ENCODE peak calls at places on chromosomes 2 and 18, in ten cellular contexts. One of them, this sample, is unnamed.

GRCh38 chr2:213089438-213089837 is 62.0 kb downstream of the IKZF2 start:
- DNase-seq in brain microvascular endothelial cell: peak
- DNase-seq in GM23338: no peak
- DNase-seq in RPMI8226: no peak
- DNase-seq in ovary: no peak
- DNase-seq in EL: peak
- DNase-seq in GM04503: no peak
- DNase-seq in GM12891: no peak
- DNase-seq in H7: no peak
- DNase-seq in nephron progenitor cell: no peak
- DNase-seq in this sample: no peak

GRCh38 chr2:6968319-6969100 is 51.3 kb downstream of the RNF144A start:
- DNase-seq in GM23338: peak
- DNase-seq in GM04503: no peak
- DNase-seq in RPMI8226: no peak
- DNase-seq in ovary: no peak
- DNase-seq in GM12891: no peak
- DNase-seq in H7: peak
- DNase-seq in brain microvascular endothelial cell: peak
- DNase-seq in nephron progenitor cell: no peak
- DNase-seq in EL: no peak
- DNase-seq in this sample: no peak

GRCh38 chr18:30689216-30689615 is 353.3 kb downstream of the DSC3 start:
- DNase-seq in ovary: no peak
- DNase-seq in EL: no peak
- DNase-seq in RPMI8226: no peak
- DNase-seq in H7: no peak
- DNase-seq in GM23338: no peak
- DNase-seq in nephron progenitor cell: no peak
- DNase-seq in brain microvascular endothelial cell: no peak
- DNase-seq in GM12891: no peak
- DNase-seq in GM04503: no peak
- DNase-seq in this sample: no peak

GRCh38 chr2:33425156-33425555 is 51.3 kb upstream of the RASGRP3 start:
- DNase-seq in H7: no peak
- DNase-seq in brain microvascular endothelial cell: no peak
- DNase-seq in nephron progenitor cell: no peak
- DNase-seq in GM04503: no peak
- DNase-seq in RPMI8226: no peak
- DNase-seq in GM23338: no peak
- DNase-seq in ovary: no peak
- DNase-seq in GM12891: no peak
- DNase-seq in EL: peak
- DNase-seq in this sample: no peak

GRCh38 chr18:13405305-13406038 is 186.9 kb downstream of the LDLRAD4 start:
- DNase-seq in nephron progenitor cell: no peak
- DNase-seq in GM12891: no peak
- DNase-seq in ovary: no peak
- DNase-seq in GM04503: no peak
- DNase-seq in EL: no peak
- DNase-seq in brain microvascular endothelial cell: no peak
- DNase-seq in H7: no peak
- DNase-seq in GM23338: no peak
- DNase-seq in RPMI8226: no peak
- DNase-seq in this sample: no peak

GRCh38 chr2:85506768-85507181 is 32.2 kb upstream of the MAT2A start:
- DNase-seq in GM04503: no peak
- DNase-seq in EL: no peak
- DNase-seq in H7: no peak
- DNase-seq in ovary: no peak
- DNase-seq in nephron progenitor cell: no peak
- DNase-seq in GM12891: no peak
- DNase-seq in RPMI8226: no peak
- DNase-seq in brain microvascular endothelial cell: no peak
- DNase-seq in GM23338: no peak
- DNase-seq in this sample: no peak

GRCh38 chr2:96839288-96839874 is 4.4 kb downstream of the ANKRD23 start:
- DNase-seq in nephron progenitor cell: no peak
- DNase-seq in GM12891: peak
- DNase-seq in H7: peak
- DNase-seq in ovary: peak
- DNase-seq in brain microvascular endothelial cell: no peak
- DNase-seq in GM04503: no peak
- DNase-seq in RPMI8226: no peak
- DNase-seq in EL: no peak
- DNase-seq in GM23338: peak
- DNase-seq in this sample: no peak

GRCh38 chr18:74598350-74599001 is 806 bp downstream of the ZNF407 start:
- DNase-seq in ovary: peak
- DNase-seq in RPMI8226: peak
- DNase-seq in GM23338: peak
- DNase-seq in H7: peak
- DNase-seq in EL: peak
- DNase-seq in nephron progenitor cell: peak
- DNase-seq in brain microvascular endothelial cell: peak
- DNase-seq in GM04503: peak
- DNase-seq in GM12891: peak
- DNase-seq in this sample: peak

GRCh38 chr2:103176289-103176915 is 414.6 kb downstream of the TMEM182 start:
- DNase-seq in ovary: no peak
- DNase-seq in H7: no peak
- DNase-seq in GM12891: no peak
- DNase-seq in GM23338: no peak
- DNase-seq in RPMI8226: no peak
- DNase-seq in brain microvascular endothelial cell: no peak
- DNase-seq in GM04503: no peak
- DNase-seq in EL: no peak
- DNase-seq in nephron progenitor cell: no peak
- DNase-seq in this sample: no peak

This sample was measured in WTC11.